ENCODE peak calls at places on chromosomes 5 and 9, in nine cellular contexts. X is bronchial epithelial cell; D is Calu3; Z is SK-N-SH; L is glutamatergic neuron; I is cardiac fibroblast; H is mesothelial cell of epicardium; C is progenitor cell of endocrine pancreas; G is CD8-positive, alpha-beta T cell. N is an unnamed sample.

GRCh38 chr9:120978987-120979386 is 52.4 kb upstream of the TRAF1 start:
- DNase-seq in X (peak), D (no peak), Z (no peak), L (no peak), I (no peak), H (no peak), C (no peak), G (no peak), N (no peak)

GRCh38 chr5:163347671-163348070 is 89.7 kb upstream of the CCNG1 start:
- DNase-seq in X (peak), D (peak), Z (peak), L (peak), I (peak), H (peak), C (peak), G (peak), N (peak)

GRCh38 chr9:37801287-37801850 is 772 bp downstream of the DCAF10 start:
- DNase-seq in X (peak), D (no peak), Z (peak), L (peak), I (peak), H (no peak), C (peak), G (no peak), N (peak)

GRCh38 chr5:140114341-140115185 is 654 bp downstream of the PURA start:
- DNase-seq in X (peak), D (peak), Z (peak), L (peak), I (peak), H (peak), C (peak), G (peak), N (peak)

GRCh38 chr9:118222375-118222774 is 518.2 kb downstream of the TLR4 start:
- DNase-seq in X (no peak), D (no peak), Z (no peak), L (no peak), I (no peak), H (no peak), C (no peak), G (no peak), N (peak)

GRCh38 chr5:52727568-52727967 is 60.1 kb upstream of the ITGA1 start:
- DNase-seq in X (peak), D (peak), Z (no peak), L (no peak), I (peak), H (no peak), C (no peak), G (no peak), N (peak)

GRCh38 chr5:126099077-126099476 is 324.1 kb upstream of the GRAMD2B start:
- DNase-seq in X (no peak), D (no peak), Z (peak), L (peak), I (no peak), H (no peak), C (no peak), G (no peak), N (no peak)

GRCh38 chr5:32687167-32687831 is 23.8 kb upstream of the NPR3 start:
- DNase-seq in X (no peak), D (peak), Z (peak), L (no peak), I (peak), H (no peak), C (no peak), G (no peak), N (peak)

GRCh38 chr9:33816327-33817252 is at the start of gene UBE2R2:
- DNase-seq in X (peak), D (peak), Z (peak), L (peak), I (peak), H (peak), C (peak), G (peak), N (peak)

GRCh38 chr5:14351845-14352712 is 208.9 kb downstream of the TRIO start:
- DNase-seq in X (peak), D (peak), Z (peak), L (peak), I (peak), H (peak), C (peak), G (peak), N (peak)

GRCh38 chr5:88142801-88143692 is 125.6 kb downstream of the TMEM161B start:
- DNase-seq in X (no peak), D (no peak), Z (no peak), L (no peak), I (peak), H (no peak), C (no peak), G (no peak), N (no peak)

GRCh38 chr9:15513335-15513734 is 2.6 kb upstream of the PSIP1 start:
- DNase-seq in X (no peak), D (peak), Z (peak), L (peak), I (peak), H (no peak), C (no peak), G (no peak), N (peak)

GRCh38 chr9:15512204-15512603 is 1.4 kb upstream of the PSIP1 start:
- DNase-seq in X (no peak), D (no peak), Z (no peak), L (no peak), I (no peak), H (no peak), C (no peak), G (no peak), N (no peak)

GRCh38 chr9:15509931-15510788 is 610 bp downstream of the PSIP1 start:
- DNase-seq in X (no peak), D (peak), Z (peak), L (peak), I (peak), H (peak), C (peak), G (peak), N (peak)

GRCh38 chr9:15512889-15513288 is 2.1 kb upstream of the PSIP1 start:
- DNase-seq in X (no peak), D (no peak), Z (no peak), L (no peak), I (no peak), H (no peak), C (no peak), G (no peak), N (no peak)

GRCh38 chr9:15510789-15511575 is at the start of gene PSIP1:
- DNase-seq in X (peak), D (peak), Z (peak), L (peak), I (peak), H (peak), C (peak), G (peak), N (peak)
- TF ChIP-seq CTCF in X (no peak), D (no peak), Z (no peak), L (peak), I (no peak), H (no peak), C (no peak), G (no peak), N (no peak)

GRCh38 chr5:157626831-157627230 is 25.4 kb downstream of the SOX30 start:
- DNase-seq in X (no peak), D (no peak), Z (no peak), L (no peak), I (no peak), H (no peak), C (no peak), G (no peak), N (no peak)
- TF ChIP-seq CTCF in X (no peak), D (no peak), Z (no peak), L (no peak), I (no peak), H (no peak), C (no peak), G (no peak), N (no peak)

GRCh38 chr9:131635285-131635684 is 90.0 kb downstream of the PRRT1B start:
- DNase-seq in X (peak), D (peak), Z (no peak), L (no peak), I (peak), H (peak), C (peak), G (peak), N (peak)
- TF ChIP-seq CTCF in X (no peak), D (no peak), Z (no peak), L (no peak), I (peak), H (no peak), C (no peak), G (no peak), N (no peak)

DNA sequence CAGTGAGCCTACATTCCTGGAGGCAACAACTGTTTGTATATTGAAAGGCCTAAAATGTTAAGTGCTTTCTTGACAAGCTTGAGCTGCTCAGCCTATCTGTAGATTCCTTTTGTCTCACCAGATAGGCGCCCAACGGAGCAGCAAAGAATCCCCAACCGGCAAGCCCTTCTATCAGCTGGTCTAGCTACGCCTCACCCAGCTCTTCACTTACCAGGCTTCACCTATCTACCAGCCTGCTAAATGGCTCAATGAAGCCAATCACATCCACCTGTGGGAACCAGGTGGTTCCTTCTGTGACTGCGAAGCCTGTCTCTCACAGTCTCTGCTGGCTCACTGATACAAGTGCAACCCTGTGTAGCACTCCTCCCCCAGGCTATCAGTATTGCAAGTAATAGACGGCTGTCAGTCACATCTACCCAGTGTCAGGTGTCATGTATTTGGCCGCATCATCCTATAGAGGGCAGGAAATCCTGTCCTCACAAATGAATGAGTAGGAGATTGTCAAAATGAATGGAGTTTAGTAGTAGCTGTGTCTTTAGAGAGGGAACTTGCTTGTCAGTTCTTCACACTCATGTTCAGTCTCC is 170.4 kb upstream of the MRPS30 start:
- DNase-seq in X (no peak), D (no peak), Z (no peak), L (no peak), I (no peak), H (no peak), C (no peak), G (no peak), N (no peak)
- TF ChIP-seq CTCF in X (no peak), D (no peak), Z (no peak), L (no peak), I (no peak), H (no peak), C (no peak), G (no peak), N (no peak)

GRCh38 chr5:94810281-94810680 is 191.8 kb downstream of the SLF1 start:
- DNase-seq in X (no peak), D (no peak), Z (no peak), L (no peak), I (no peak), H (no peak), C (no peak), G (no peak), N (no peak)

GRCh38 chr5:94807985-94808384 is 189.5 kb downstream of the SLF1 start:
- DNase-seq in X (no peak), D (no peak), Z (no peak), L (no peak), I (no peak), H (no peak), C (no peak), G (no peak), N (no peak)

GRCh38 chr5:94811341-94811740 is 192.9 kb downstream of the SLF1 start:
- DNase-seq in X (no peak), D (no peak), Z (no peak), L (no peak), I (no peak), H (no peak), C (no peak), G (no peak), N (no peak)

GRCh38 chr5:94808497-94808896 is 190.0 kb downstream of the SLF1 start:
- DNase-seq in X (no peak), D (no peak), Z (no peak), L (no peak), I (no peak), H (no peak), C (no peak), G (no peak), N (no peak)

GRCh38 chr5:94812232-94812631 is 193.8 kb downstream of the SLF1 start:
- DNase-seq in X (no peak), D (no peak), Z (no peak), L (no peak), I (no peak), H (no peak), C (no peak), G (no peak), N (no peak)
- TF ChIP-seq CTCF in X (no peak), D (no peak), Z (no peak), L (no peak), I (no peak), H (no peak), C (no peak), G (no peak), N (no peak)

GRCh38 chr5:124103671-124104070 is 591.7 kb downstream of the CSNK1G3 start:
- DNase-seq in X (peak), D (no peak), Z (no peak), L (no peak), I (peak), H (no peak), C (no peak), G (no peak), N (peak)

GRCh38 chr5:124104344-124104743 is 592.4 kb downstream of the CSNK1G3 start:
- DNase-seq in X (peak), D (no peak), Z (no peak), L (no peak), I (no peak), H (no peak), C (no peak), G (no peak), N (no peak)

GRCh38 chr5:124105326-124105725 is 593.3 kb downstream of the CSNK1G3 start:
- DNase-seq in X (no peak), D (no peak), Z (no peak), L (no peak), I (no peak), H (no peak), C (no peak), G (no peak), N (no peak)

GRCh38 chr5:124104813-124105212 is 592.8 kb downstream of the CSNK1G3 start:
- DNase-seq in X (no peak), D (no peak), Z (no peak), L (no peak), I (no peak), H (no peak), C (no peak), G (no peak), N (no peak)

GRCh38 chr5:124102491-124102890 is 590.5 kb downstream of the CSNK1G3 start:
- DNase-seq in X (no peak), D (no peak), Z (no peak), L (no peak), I (peak), H (no peak), C (no peak), G (no peak), N (peak)
- TF ChIP-seq CTCF in X (no peak), D (no peak), Z (no peak), L (no peak), I (no peak), H (no peak), C (no peak), G (no peak), N (no peak)